ENCODE peak calls at places on chromosomes 12 and 14, in nine cellular contexts. I is CD8-positive, alpha-beta T cell; K is osteocyte; A is Calu3; E is foreskin fibroblast; V is sigmoid colon; B is progenitor cell of endocrine pancreas; Z is SK-N-SH; T is endothelial cell. W is an unnamed sample.

GRCh38 chr12:95653761-95654546 is 102.7 kb upstream of the USP44 start:
- DNase-seq in E (peak; percentile 66), I (no peak), T (no peak), V (no peak), K (no peak), B (no peak), Z (no peak), A (peak; percentile 51), W (no peak)

GRCh38 chr12:15767301-15767700 is 21.9 kb downstream of the EPS8 start:
- DNase-seq in T (no peak), V (no peak), E (no peak), A (no peak), K (no peak), Z (no peak), B (no peak), I (no peak), W (no peak)

GRCh38 chr12:53207042-53207441 is at the start of gene ITGB7:
- DNase-seq in I (peak; percentile 78), B (no peak), Z (no peak), A (no peak), V (no peak), K (no peak), E (no peak), T (no peak), W (peak; percentile 28)

GRCh38 chr14:90429764-90430163 is 32.9 kb downstream of the CALM1 start:
- DNase-seq in A (no peak), E (no peak), V (no peak), T (no peak), Z (no peak), B (no peak), I (no peak), K (no peak), W (no peak)

GRCh38 chr14:67962215-67962644 is 142.7 kb downstream of the RAD51B start:
- DNase-seq in B (no peak), V (no peak), T (no peak), I (no peak), K (no peak), E (no peak), A (peak; percentile 9), Z (no peak), W (no peak)

GRCh38 chr14:86766469-86766868 is 1226.5 kb downstream of the GALC start:
- DNase-seq in V (no peak), A (no peak), I (no peak), K (no peak), B (no peak), T (no peak), E (no peak), Z (no peak), W (no peak)

GRCh38 chr14:39740454-39740853 is 308.2 kb upstream of the FBXO33 start:
- DNase-seq in B (no peak), T (no peak), V (no peak), A (no peak), Z (no peak), K (no peak), I (no peak), E (no peak), W (no peak)

GRCh38 chr12:31715283-31715825 is 13.5 kb downstream of the AMN1 start:
- DNase-seq in T (no peak), B (no peak), A (peak; percentile 32), E (no peak), K (no peak), I (no peak), V (no peak), Z (no peak), W (no peak)

GRCh38 chr14:57161583-57161982 is 107.1 kb downstream of the EXOC5 start:
- DNase-seq in I (no peak), E (no peak), Z (no peak), A (no peak), K (no peak), T (no peak), B (no peak), V (no peak), W (no peak)

GRCh38 chr12:57775563-57776246 is 3.3 kb downstream of the EEF1AKMT3 start:
- DNase-seq in K (no peak), E (no peak), T (no peak), Z (no peak), B (no peak), V (no peak), A (no peak), I (no peak), W (no peak)

GRCh38 chr12:1435456-1435855 is 158.9 kb downstream of the FBXL14 start:
- DNase-seq in E (peak; percentile 26), V (no peak), K (no peak), T (no peak), B (no peak), Z (no peak), I (no peak), A (no peak), W (no peak)

GRCh38 chr14:92460916-92461579 is 52.5 kb upstream of the RIN3 start:
- DNase-seq in V (peak; percentile 68), T (no peak), K (peak; percentile 64), A (no peak), Z (no peak), B (no peak), E (peak; percentile 70), I (peak; percentile 20), W (no peak)

GRCh38 chr12:95789126-95790024 is 1.2 kb downstream of the NTN4 start:
- DNase-seq in A (peak; percentile 80), V (no peak), T (peak; percentile 18), K (peak; percentile 87), I (no peak), E (no peak), B (peak; percentile 32), Z (peak; percentile 54), W (no peak)

GRCh38 chr14:100878271-100879146 is 25.0 kb downstream of the RTL1 start:
- DNase-seq in A (no peak), B (no peak), Z (no peak), I (no peak), E (no peak), V (no peak), K (no peak), T (no peak), W (no peak)

GRCh38 chr12:119258149-119258548 is 76.4 kb upstream of the CCDC60 start:
- DNase-seq in E (no peak), K (no peak), I (no peak), V (no peak), T (peak; percentile 54), B (no peak), A (no peak), Z (no peak), W (no peak)

GRCh38 chr14:68692916-68693771 is 99.7 kb downstream of the ZFP36L1 start:
- DNase-seq in B (no peak), I (no peak), E (peak; percentile 84), Z (no peak), T (no peak), V (peak; percentile 64), A (no peak), K (no peak), W (no peak)

GRCh38 chr14:51780741-51781140 is 79.7 kb upstream of the GNG2 start:
- DNase-seq in V (no peak), E (peak; percentile 24), T (peak; percentile 18), A (no peak), K (no peak), Z (no peak), B (no peak), I (no peak), W (no peak)

GRCh38 chr14:68792022-68792829 is 641 bp downstream of the ZFP36L1 start:
- DNase-seq in E (no peak), Z (no peak), T (no peak), K (no peak), A (peak; percentile 26), V (peak; percentile 78), I (peak; percentile 42), B (no peak), W (no peak)

GRCh38 chr14:93269341-93270068 is 62.4 kb downstream of the UBR7 start:
- DNase-seq in V (no peak), I (no peak), T (no peak), A (no peak), B (no peak), K (no peak), E (peak; percentile 61), Z (no peak), W (no peak)

GRCh38 chr14:93033039-93033982 is 82.4 kb downstream of the ITPK1 start:
- DNase-seq in E (no peak), B (no peak), A (no peak), I (no peak), K (no peak), V (no peak), Z (no peak), T (no peak), W (no peak)

GRCh38 chr12:111482464-111482863 is 76.7 kb downstream of the SH2B3 start:
- DNase-seq in Z (no peak), E (no peak), T (no peak), I (no peak), A (no peak), K (no peak), V (no peak), B (no peak), W (no peak)
- TF ChIP-seq CTCF in Z (peak; percentile 46), E (no peak), T (peak; percentile 34), I (peak; percentile 19), A (no peak), K (peak; percentile 37), V (no peak), B (peak; percentile 38), W (no peak)

GRCh38 chr12:6376079-6376941 is 947 bp upstream of the SCNN1A start:
- DNase-seq in Z (peak; percentile 55), B (no peak), A (peak; percentile 74), T (peak; percentile 66), I (no peak), K (no peak), V (peak; percentile 85), E (peak; percentile 76), W (no peak)
- TF ChIP-seq CTCF in Z (peak; percentile 36), B (peak; percentile 63), A (peak; percentile 27), T (no peak), I (no peak), K (peak; percentile 51), V (peak; percentile 10), E (peak; percentile 20), W (no peak)

GRCh38 chr12:80593766-80594165 is 113.7 kb upstream of the MYF6 start:
- DNase-seq in I (no peak), A (no peak), E (peak; percentile 82), B (no peak), K (no peak), Z (no peak), T (no peak), V (no peak), W (no peak)

GRCh38 chr12:80596509-80596908 is 110.9 kb upstream of the MYF6 start:
- DNase-seq in T (no peak), I (no peak), E (no peak), Z (no peak), B (no peak), A (no peak), K (no peak), V (no peak), W (no peak)

GRCh38 chr12:80602455-80602854 is 105.0 kb upstream of the MYF6 start:
- DNase-seq in B (no peak), E (no peak), I (no peak), A (no peak), Z (no peak), K (no peak), V (no peak), T (no peak), W (no peak)

GRCh38 chr12:80598004-80598606 is 109.3 kb upstream of the MYF6 start:
- DNase-seq in I (no peak), K (no peak), V (no peak), B (no peak), A (peak; percentile 56), E (peak; percentile 79), Z (no peak), T (peak; percentile 20), W (no peak)
- TF ChIP-seq CTCF in I (no peak), K (peak; percentile 63), V (no peak), B (peak; percentile 52), A (peak; percentile 26), E (peak; percentile 45), Z (peak; percentile 69), T (peak; percentile 29), W (no peak)

GRCh38 chr14:75675265-75675960 is 14.4 kb downstream of the TTLL5 start:
- DNase-seq in Z (no peak), K (no peak), E (no peak), B (no peak), A (no peak), V (no peak), I (no peak), T (no peak), W (no peak)
- TF ChIP-seq CTCF in Z (peak; percentile 19), K (peak; percentile 18), E (no peak), B (peak; percentile 33), A (no peak), V (no peak), I (no peak), T (no peak), W (no peak)